ENCODE peak calls at places on chromosomes 12 and 14, in four cellular contexts. A, D, Z and Y are unnamed samples.

GRCh38 chr12:132638541-132639408 is 20.2 kb downstream of the P2RX2 start:
- DNase-seq in D (no peak), A (no peak), Z (peak), Y (peak)

GRCh38 chr14:81110186-81110585 is 110.6 kb downstream of the GTF2A1 start:
- DNase-seq in A (no peak), D (no peak), Z (no peak), Y (no peak)

GRCh38 chr12:6827982-6828670 is at the start of gene P3H3:
- DNase-seq in Z (peak), D (no peak), A (peak), Y (peak)

GRCh38 chr12:48925218-48925871 is at the start of gene FKBP11:
- DNase-seq in D (peak), Z (no peak), A (no peak), Y (no peak)

GRCh38 chr12:52359511-52360103 is 7.7 kb downstream of the KRT85 start:
- DNase-seq in A (no peak), D (no peak), Z (no peak), Y (no peak)

GRCh38 chr14:71749613-71750238 is 182.5 kb upstream of the RGS6 start:
- DNase-seq in A (no peak), D (no peak), Z (no peak), Y (no peak)

GRCh38 chr12:45439039-45439438 is 223.1 kb downstream of the ANO6 start:
- DNase-seq in D (no peak), A (no peak), Z (no peak), Y (no peak)

GRCh38 chr12:100348657-100349454 is 8.0 kb upstream of the SLC17A8 start:
- DNase-seq in D (no peak), A (peak), Z (peak), Y (peak)

GRCh38 chr12:101596172-101596571 is 1.4 kb downstream of the MYBPC1 start:
- DNase-seq in D (no peak), A (no peak), Z (no peak), Y (no peak)

GRCh38 chr12:120100630-120101029 is 15.9 kb downstream of the RAB35 start:
- DNase-seq in D (no peak), A (no peak), Z (no peak), Y (no peak)

GRCh38 chr12:95473440-95473946 is 459 bp upstream of the METAP2 start:
- DNase-seq in D (no peak), A (no peak), Z (peak), Y (peak)

GRCh38 chr12:1819050-1819449 is 1.3 kb upstream of the LRTM2 start:
- DNase-seq in D (no peak), Z (no peak), A (no peak), Y (no peak)

GRCh38 chr12:106841471-106842302 is 67.2 kb downstream of the RIC8B start:
- DNase-seq in Z (peak), D (no peak), A (peak), Y (peak)

GRCh38 chr14:59629384-59630158 is 53.0 kb upstream of the CCDC175 start:
- DNase-seq in A (no peak), Z (no peak), D (no peak), Y (no peak)

GRCh38 chr14:72063761-72064282 is 131.6 kb downstream of the RGS6 start:
- DNase-seq in A (no peak), D (no peak), Z (no peak), Y (no peak)

GRCh38 chr12:43338848-43339526 is 213.0 kb downstream of the ADAMTS20 start:
- DNase-seq in A (peak), Z (peak), D (peak), Y (peak)

GRCh38 chr12:122974274-122974891 is 661 bp upstream of the OGFOD2 start:
- DNase-seq in A (peak), D (peak), Z (peak), Y (peak)

GRCh38 chr12:28899951-28900350 is 249.1 kb upstream of the FAR2 start:
- DNase-seq in A (no peak), Z (no peak), D (no peak), Y (no peak)

GRCh38 chr14:91005716-91006115 is 54.7 kb downstream of the RPS6KA5 start:
- DNase-seq in Z (no peak), D (no peak), A (no peak), Y (no peak)
- TF ChIP-seq SUZ12 in Z (no peak), D (no peak), A (no peak), Y (no peak)

DNA sequence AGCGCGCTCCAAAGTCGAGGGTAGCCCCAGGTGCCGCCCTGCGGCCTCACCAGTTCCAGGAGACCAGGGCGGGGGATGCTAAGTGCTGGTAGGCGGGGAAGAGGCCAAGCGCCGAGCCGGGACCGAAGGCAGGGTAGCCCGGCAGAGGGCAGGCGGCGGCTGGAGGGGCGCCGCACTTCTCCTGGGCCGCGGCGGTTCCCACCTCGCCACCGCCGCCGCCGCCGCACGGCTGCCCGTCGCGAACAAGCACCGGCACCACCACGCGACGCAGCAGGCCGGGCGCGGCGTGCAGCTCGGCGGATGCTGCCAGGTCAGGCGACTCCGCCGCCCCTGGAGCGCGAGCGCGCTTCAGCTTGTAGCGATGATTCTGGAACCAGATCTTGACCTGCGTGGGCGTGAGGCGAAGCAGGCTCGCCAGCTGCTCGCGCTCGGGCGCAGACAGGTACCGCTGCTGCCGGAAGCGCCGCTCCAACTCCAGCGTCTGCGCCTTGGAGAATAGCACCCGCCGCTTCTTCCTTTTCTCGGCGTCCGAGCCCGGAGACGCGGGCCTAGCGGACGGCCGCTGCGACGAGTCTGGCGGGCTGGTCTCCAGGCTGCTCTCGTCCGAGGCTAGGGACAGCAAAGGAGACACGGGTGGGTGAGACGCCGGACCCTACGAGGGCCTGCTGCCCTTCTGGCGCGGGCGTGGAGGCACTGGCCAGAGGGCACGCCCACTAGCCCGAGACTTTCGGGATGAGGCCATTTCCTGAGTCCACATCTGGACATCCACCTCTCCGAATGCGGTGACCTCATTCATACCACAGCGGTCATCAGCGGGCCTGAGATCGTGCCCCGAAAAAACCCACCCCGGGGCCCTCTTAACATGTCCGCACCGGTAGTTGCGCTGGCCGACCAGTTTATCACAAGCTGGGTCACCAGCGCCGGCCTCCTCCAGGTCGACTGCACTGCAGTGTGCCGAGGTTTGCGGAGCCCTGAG is 1.3 kb downstream of the NKX2-8 start:
- DNase-seq in Z (no peak), D (no peak), A (no peak), Y (no peak)
- TF ChIP-seq SUZ12 in Z (no peak), D (peak), A (no peak), Y (no peak)

GRCh38 chr12:68319988-68320623 is 12.1 kb downstream of the MDM1 start:
- DNase-seq in A (no peak), Z (no peak), D (no peak), Y (no peak)

GRCh38 chr12:68321140-68321539 is 11.0 kb downstream of the MDM1 start:
- DNase-seq in Z (no peak), D (no peak), A (no peak), Y (no peak)

DNA sequence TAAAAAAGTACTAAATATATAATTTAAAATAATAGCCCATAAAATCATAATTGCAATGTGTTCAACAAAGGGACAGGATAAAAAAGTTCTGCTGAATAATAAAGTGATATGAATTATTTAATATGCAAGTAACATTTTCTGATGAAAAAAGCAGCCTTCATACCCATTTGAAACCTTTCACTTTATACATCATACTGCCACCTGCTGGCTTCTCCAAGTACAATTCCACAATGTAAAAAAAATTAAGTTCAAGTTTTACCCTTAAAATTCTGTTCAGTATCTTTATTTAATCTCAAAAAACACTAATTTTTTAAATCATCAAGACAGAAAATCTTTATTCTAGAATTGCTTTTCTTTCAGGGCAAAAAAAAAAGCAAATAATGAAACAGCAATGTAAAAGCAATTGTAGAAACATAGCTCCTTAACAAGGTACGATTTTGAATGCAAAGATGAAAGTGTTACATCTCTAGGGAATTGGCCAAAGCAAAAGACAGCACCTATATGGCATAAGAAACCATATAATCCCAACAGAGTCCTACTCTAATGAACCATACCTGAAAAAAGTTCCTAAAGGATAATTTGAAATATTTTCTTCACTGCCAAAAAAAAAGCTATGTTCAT is 15.0 kb downstream of the MDM1 start:
- DNase-seq in Z (peak), D (no peak), A (peak), Y (peak)
- TF ChIP-seq SUZ12 in Z (no peak), D (no peak), A (no peak), Y (no peak)

DNA sequence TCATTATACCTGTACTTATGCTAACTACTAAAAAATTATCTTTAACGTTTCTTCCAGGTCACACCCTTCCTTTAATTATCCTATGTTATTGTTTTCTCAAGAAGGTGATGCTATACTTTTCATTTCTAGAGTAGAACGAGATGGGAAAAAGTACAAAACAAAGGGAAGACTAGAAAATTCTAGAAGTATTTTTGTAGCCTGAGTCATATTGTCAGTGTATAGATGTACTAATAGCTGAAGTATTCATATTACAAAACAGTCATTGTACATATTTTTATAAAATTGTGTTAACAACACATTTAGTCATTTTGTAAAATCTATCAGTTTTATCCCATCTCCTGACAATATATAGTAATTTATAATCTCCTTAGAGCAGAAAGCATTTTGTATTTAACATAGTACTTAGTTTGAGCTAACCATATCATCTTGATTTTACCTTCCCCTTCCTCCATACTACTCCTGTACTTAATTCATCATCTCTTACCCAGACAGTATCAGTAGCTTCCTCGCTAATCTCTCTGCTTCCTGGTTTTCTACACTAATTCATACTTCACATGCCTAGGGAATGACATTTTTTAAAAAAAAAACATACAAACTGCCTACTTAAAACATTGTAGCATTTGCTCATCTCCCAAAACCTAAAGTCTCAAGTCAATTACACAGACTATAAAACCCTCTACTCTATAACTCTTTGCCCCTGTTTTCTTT is 920.9 kb downstream of the RPS29 start:
- DNase-seq in D (no peak), A (no peak), Z (no peak), Y (no peak)
- TF ChIP-seq SUZ12 in D (no peak), A (no peak), Z (no peak), Y (no peak)

DNA sequence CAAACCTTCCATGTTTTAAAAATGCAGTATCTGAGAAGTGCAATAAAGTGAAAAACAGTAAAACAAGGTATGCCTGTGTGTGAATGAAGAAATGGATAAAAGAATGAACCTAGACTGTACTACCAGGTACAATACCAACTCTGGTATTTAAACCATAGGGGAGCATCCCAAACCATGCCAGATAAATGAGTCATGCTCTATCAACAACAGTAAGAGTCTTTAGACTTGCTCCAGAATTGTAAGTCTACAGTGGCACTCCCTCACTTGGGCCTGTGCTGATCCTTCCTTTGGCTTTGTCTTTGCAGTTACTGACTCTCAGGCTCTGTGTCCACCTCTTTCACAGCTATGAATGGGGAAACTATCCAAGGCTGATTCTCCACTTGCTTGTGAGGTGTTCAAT is 38.1 kb downstream of the BBS10 start:
- DNase-seq in Z (no peak), D (no peak), A (no peak), Y (no peak)
- TF ChIP-seq SUZ12 in Z (no peak), D (no peak), A (no peak), Y (no peak)

DNA sequence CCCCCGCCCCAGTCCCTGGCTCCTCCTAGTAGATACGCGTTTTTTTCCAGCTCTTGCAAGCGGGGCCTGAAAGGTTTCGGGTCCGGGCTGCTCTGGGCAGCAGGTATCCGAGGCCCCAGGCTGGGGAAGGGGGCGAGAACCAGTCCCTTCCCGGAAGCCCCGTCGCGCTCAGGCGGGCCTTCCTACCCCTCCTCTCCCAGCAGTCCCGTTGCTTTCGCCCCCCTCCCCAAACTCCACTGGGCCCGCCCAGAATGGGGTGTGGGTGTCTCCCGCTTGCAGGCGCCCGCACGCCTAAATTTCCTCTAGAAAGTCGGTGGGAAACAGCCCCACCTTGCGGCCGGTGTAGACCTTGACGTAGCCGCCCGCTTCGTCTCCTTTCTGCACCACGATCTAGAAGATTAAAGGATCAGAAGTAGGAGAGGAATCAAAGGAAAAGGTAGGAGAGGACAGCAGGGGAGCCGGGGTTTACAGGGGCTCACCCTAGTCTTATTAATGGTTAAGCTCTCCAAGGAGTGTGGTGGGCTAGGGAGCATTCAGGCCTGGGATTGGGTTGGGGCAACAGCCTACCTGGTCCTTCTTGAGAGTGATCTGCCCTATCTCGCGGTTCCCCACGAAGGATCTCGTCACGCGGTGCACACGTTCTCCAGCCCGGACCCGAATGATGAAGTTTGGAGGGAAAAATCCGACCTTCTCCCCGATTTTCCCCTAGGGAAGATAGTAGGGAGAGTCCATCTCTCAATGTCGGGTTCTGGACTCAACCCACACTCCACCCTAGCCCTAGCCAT is 7.3 kb downstream of the STAC3 start:
- DNase-seq in Z (peak), A (peak), D (no peak), Y (peak)
- TF ChIP-seq SUZ12 in Z (no peak), A (no peak), D (no peak), Y (no peak)

GRCh38 chr12:103734847-103735246 is 106.2 kb downstream of the NT5DC3 start:
- DNase-seq in A (no peak), Z (no peak), D (no peak), Y (no peak)

GRCh38 chr12:103736572-103736971 is 104.5 kb downstream of the NT5DC3 start:
- DNase-seq in Z (no peak), D (no peak), A (no peak), Y (no peak)

GRCh38 chr12:103731539-103731938 is 109.5 kb downstream of the NT5DC3 start:
- DNase-seq in D (no peak), A (no peak), Z (no peak), Y (no peak)

GRCh38 chr12:103737881-103738280 is 103.2 kb downstream of the NT5DC3 start:
- DNase-seq in D (no peak), Z (no peak), A (no peak), Y (no peak)

DNA sequence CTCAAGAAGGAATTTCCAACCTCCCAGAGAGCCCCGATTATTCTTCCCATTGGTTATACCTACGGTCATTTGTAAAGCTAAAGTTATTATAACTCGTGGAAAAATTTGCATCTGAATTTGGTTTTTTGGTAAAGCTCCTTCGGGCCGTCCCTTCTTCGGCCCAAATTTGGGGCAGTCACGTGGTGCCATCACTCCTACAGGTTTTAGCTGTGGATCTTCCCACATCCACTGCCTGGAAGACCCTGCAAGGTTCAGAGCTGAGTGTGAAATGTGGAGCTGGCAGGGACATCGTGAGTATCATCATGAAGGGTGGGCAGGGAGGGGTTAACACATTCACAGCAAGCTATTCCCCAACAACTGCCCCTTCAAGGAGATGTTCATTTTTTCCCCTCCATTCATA is 105.7 kb downstream of the NT5DC3 start:
- DNase-seq in Z (no peak), A (no peak), D (no peak), Y (no peak)
- TF ChIP-seq SUZ12 in Z (no peak), A (no peak), D (no peak), Y (no peak)

DNA sequence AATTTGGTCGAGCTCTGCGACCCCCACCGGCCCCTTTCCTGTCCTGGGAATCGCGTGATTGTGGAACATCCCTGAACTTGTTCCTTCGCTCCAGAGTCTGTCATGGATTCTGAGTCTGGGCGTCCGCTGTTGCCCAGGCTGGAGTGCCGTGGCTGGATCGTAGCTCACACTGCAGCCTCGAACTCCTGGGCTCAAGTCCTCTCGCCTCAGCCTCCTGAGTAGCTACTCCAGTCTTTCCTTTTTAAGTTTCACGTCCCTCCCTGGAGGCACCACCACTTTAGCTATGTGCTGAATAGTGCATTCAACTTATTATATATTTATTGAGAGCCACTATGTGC is 698 bp downstream of the ACOT6 start:
- DNase-seq in Z (no peak), D (no peak), A (no peak), Y (no peak)
- TF ChIP-seq SUZ12 in Z (no peak), D (peak), A (no peak), Y (no peak)

GRCh38 chr14:31190717-31191263 is 16.8 kb downstream of the HECTD1 start:
- DNase-seq in A (no peak), Z (no peak), D (no peak), Y (no peak)
- TF ChIP-seq SUZ12 in A (no peak), Z (no peak), D (no peak), Y (no peak)

GRCh38 chr12:112169086-112169872 is 43.9 kb downstream of the TRAFD1 start:
- DNase-seq in D (no peak), Z (no peak), A (no peak), Y (no peak)
- TF ChIP-seq SUZ12 in D (no peak), Z (no peak), A (no peak), Y (no peak)